ENCODE peak calls at places on chromosome 9, in five cellular contexts. One of them, this sample, is unnamed.

GRCh38 chr9:70081120-70081495 is 37.5 kb downstream of the MAMDC2 start:
- DNase-seq in stomach: no peak
- DNase-seq in ovary: no peak
- DNase-seq in tibial nerve: no peak
- DNase-seq in GM12878: no peak
- DNase-seq in this sample: no peak

GRCh38 chr9:127519301-127520166 is 68.2 kb downstream of the LRSAM1 start:
- DNase-seq in tibial nerve: no peak
- DNase-seq in GM12878: peak; percentile 19
- DNase-seq in ovary: peak; percentile 46
- DNase-seq in stomach: no peak
- DNase-seq in this sample: peak; percentile 68

GRCh38 chr9:136596630-136597031 is 50.8 kb upstream of the NOTCH1 start:
- DNase-seq in ovary: no peak
- DNase-seq in GM12878: no peak
- DNase-seq in tibial nerve: no peak
- DNase-seq in stomach: no peak
- DNase-seq in this sample: peak; percentile 53

GRCh38 chr9:86096382-86096781 is 3.0 kb downstream of the GOLM1 start:
- DNase-seq in tibial nerve: no peak
- DNase-seq in stomach: no peak
- DNase-seq in GM12878: no peak
- DNase-seq in ovary: no peak
- DNase-seq in this sample: no peak

GRCh38 chr9:38229123-38229829 is 160.2 kb upstream of the SHB start:
- DNase-seq in ovary: no peak
- DNase-seq in tibial nerve: no peak
- DNase-seq in stomach: no peak
- DNase-seq in GM12878: no peak
- DNase-seq in this sample: no peak

GRCh38 chr9:89497181-89497963 is 541 bp downstream of the SEMA4D start:
- DNase-seq in GM12878: no peak
- DNase-seq in ovary: peak; percentile 46
- DNase-seq in tibial nerve: no peak
- DNase-seq in stomach: peak; percentile 52
- DNase-seq in this sample: peak; percentile 88

GRCh38 chr9:6414291-6414690 is 1.3 kb downstream of the UHRF2 start:
- DNase-seq in GM12878: no peak
- DNase-seq in ovary: no peak
- DNase-seq in stomach: no peak
- DNase-seq in tibial nerve: no peak
- DNase-seq in this sample: no peak

GRCh38 chr9:124011460-124012301 is at the start of gene LHX2:
- DNase-seq in GM12878: no peak
- DNase-seq in ovary: peak; percentile 53
- DNase-seq in tibial nerve: no peak
- DNase-seq in stomach: peak; percentile 37
- DNase-seq in this sample: peak; percentile 88

GRCh38 chr9:18542837-18543405 is 69.0 kb downstream of the ADAMTSL1 start:
- DNase-seq in ovary: no peak
- DNase-seq in tibial nerve: no peak
- DNase-seq in GM12878: no peak
- DNase-seq in stomach: no peak
- DNase-seq in this sample: no peak

GRCh38 chr9:119771336-119771735 is 402.1 kb upstream of the BRINP1 start:
- DNase-seq in tibial nerve: no peak
- DNase-seq in stomach: no peak
- DNase-seq in GM12878: no peak
- DNase-seq in ovary: no peak
- DNase-seq in this sample: no peak

GRCh38 chr9:101274971-101275670 is 109.7 kb downstream of the BAAT start:
- DNase-seq in stomach: no peak
- DNase-seq in ovary: no peak
- DNase-seq in GM12878: no peak
- DNase-seq in tibial nerve: no peak
- DNase-seq in this sample: no peak

GRCh38 chr9:95499847-95500246 is 16.9 kb downstream of the PTCH1 start:
- DNase-seq in tibial nerve: no peak
- DNase-seq in ovary: no peak
- DNase-seq in GM12878: no peak
- DNase-seq in stomach: peak; percentile 46
- DNase-seq in this sample: no peak

GRCh38 chr9:93577045-93577939 is 908 bp downstream of the PHF2 start:
- DNase-seq in GM12878: no peak
- DNase-seq in tibial nerve: no peak
- DNase-seq in stomach: peak; percentile 31
- DNase-seq in ovary: peak; percentile 64
- DNase-seq in this sample: peak; percentile 46

GRCh38 chr9:90659626-90660364 is 17.2 kb upstream of the DIRAS2 start:
- DNase-seq in tibial nerve: no peak
- DNase-seq in stomach: no peak
- DNase-seq in GM12878: no peak
- DNase-seq in ovary: no peak
- DNase-seq in this sample: no peak

GRCh38 chr9:20197976-20198685 is 409.3 kb upstream of the SLC24A2 start:
- DNase-seq in tibial nerve: no peak
- DNase-seq in ovary: no peak
- DNase-seq in GM12878: no peak
- DNase-seq in stomach: no peak
- DNase-seq in this sample: no peak

GRCh38 chr9:70011366-70011765 is 32.3 kb upstream of the MAMDC2 start:
- DNase-seq in tibial nerve: no peak
- DNase-seq in stomach: no peak
- DNase-seq in GM12878: no peak
- DNase-seq in ovary: no peak
- DNase-seq in this sample: no peak

GRCh38 chr9:4016789-4017188 is 283.1 kb downstream of the GLIS3 start:
- DNase-seq in tibial nerve: no peak
- DNase-seq in GM12878: no peak
- DNase-seq in ovary: no peak
- DNase-seq in stomach: no peak
- DNase-seq in this sample: peak; percentile 43

GRCh38 chr9:9552665-9553064 is 1060.1 kb downstream of the PTPRD start:
- DNase-seq in tibial nerve: no peak
- DNase-seq in GM12878: no peak
- DNase-seq in ovary: no peak
- DNase-seq in stomach: no peak
- DNase-seq in this sample: no peak

GRCh38 chr9:129746092-129746760 is 6.6 kb downstream of the PTGES start:
- DNase-seq in GM12878: no peak
- DNase-seq in stomach: no peak
- DNase-seq in ovary: no peak
- DNase-seq in tibial nerve: no peak
- DNase-seq in this sample: no peak

GRCh38 chr9:95249986-95250385 is 67.5 kb downstream of the FANCC start:
- DNase-seq in tibial nerve: no peak
- DNase-seq in ovary: no peak
- DNase-seq in GM12878: no peak
- DNase-seq in stomach: no peak
- DNase-seq in this sample: no peak

GRCh38 chr9:129306318-129306973 is 128.4 kb upstream of the IER5L start:
- DNase-seq in ovary: no peak
- DNase-seq in stomach: peak; percentile 17
- DNase-seq in tibial nerve: peak; percentile 7
- DNase-seq in GM12878: no peak
- DNase-seq in this sample: peak; percentile 5

GRCh38 chr9:83027153-83027867 is 35.6 kb downstream of the RASEF start:
- DNase-seq in stomach: no peak
- DNase-seq in ovary: no peak
- DNase-seq in tibial nerve: no peak
- DNase-seq in GM12878: no peak
- DNase-seq in this sample: no peak

GRCh38 chr9:137270929-137271695 is 6.4 kb upstream of the TOR4A start:
- DNase-seq in tibial nerve: no peak
- DNase-seq in ovary: no peak
- DNase-seq in GM12878: no peak
- DNase-seq in stomach: no peak
- DNase-seq in this sample: peak; percentile 69

GRCh38 chr9:107239474-107239873 is 43.6 kb upstream of the RAD23B start:
- DNase-seq in GM12878: no peak
- DNase-seq in ovary: no peak
- DNase-seq in stomach: no peak
- DNase-seq in tibial nerve: no peak
- DNase-seq in this sample: no peak

GRCh38 chr9:114958021-114958846 is 27.8 kb upstream of the TNFSF8 start:
- DNase-seq in GM12878: no peak
- DNase-seq in stomach: no peak
- DNase-seq in tibial nerve: no peak
- DNase-seq in ovary: no peak
- DNase-seq in this sample: peak; percentile 76

GRCh38 chr9:77599492-77599891 is 48.6 kb downstream of the GNA14 start:
- DNase-seq in ovary: no peak
- DNase-seq in tibial nerve: no peak
- DNase-seq in GM12878: no peak
- DNase-seq in stomach: no peak
- DNase-seq in this sample: no peak

GRCh38 chr9:34123682-34124081 is 2.8 kb downstream of the DCAF12 start:
- DNase-seq in stomach: peak; percentile 27
- DNase-seq in ovary: no peak
- DNase-seq in tibial nerve: no peak
- DNase-seq in GM12878: peak; percentile 52
- DNase-seq in this sample: no peak

DNA sequence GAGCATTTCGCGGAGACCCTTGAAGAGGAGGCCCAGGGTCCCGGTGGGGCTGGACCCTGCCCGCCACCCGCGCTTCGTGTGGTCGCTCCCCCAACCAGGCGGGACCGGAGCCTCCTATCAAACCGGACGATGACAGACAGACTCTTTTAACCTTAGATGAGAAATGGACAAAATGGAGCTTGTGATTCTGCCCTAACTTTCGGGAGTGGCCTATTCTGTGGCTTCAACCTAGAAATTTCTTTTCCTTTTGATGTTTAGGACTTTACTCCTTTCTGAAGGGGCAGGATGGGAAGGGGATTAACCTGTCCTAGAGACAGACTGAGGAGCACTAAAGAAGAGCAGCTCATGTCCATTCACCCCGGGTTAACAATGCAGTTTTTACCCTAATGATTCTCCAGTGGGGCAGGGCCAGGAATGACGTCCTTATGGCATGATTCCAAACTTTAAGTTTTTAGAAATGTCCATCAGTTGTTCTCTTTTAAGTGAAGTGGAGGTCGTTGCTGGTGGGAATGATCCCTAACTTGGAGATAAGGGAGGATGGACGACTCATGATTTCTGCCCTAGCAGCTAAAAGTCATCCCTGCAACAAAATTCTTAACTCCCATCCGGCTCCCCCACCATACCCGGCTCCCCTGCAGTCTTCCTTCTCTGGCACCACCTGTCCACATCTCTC is 1.0 kb downstream of the NIPSNAP3A start:
- DNase-seq in GM12878: no peak
- DNase-seq in tibial nerve: no peak
- DNase-seq in ovary: no peak
- DNase-seq in stomach: no peak
- DNase-seq in this sample: no peak
- TF ChIP-seq EP300 in GM12878: no peak
- TF ChIP-seq EP300 in tibial nerve: no peak
- TF ChIP-seq EP300 in ovary: no peak
- TF ChIP-seq EP300 in stomach: no peak
- TF ChIP-seq EP300 in this sample: no peak

DNA sequence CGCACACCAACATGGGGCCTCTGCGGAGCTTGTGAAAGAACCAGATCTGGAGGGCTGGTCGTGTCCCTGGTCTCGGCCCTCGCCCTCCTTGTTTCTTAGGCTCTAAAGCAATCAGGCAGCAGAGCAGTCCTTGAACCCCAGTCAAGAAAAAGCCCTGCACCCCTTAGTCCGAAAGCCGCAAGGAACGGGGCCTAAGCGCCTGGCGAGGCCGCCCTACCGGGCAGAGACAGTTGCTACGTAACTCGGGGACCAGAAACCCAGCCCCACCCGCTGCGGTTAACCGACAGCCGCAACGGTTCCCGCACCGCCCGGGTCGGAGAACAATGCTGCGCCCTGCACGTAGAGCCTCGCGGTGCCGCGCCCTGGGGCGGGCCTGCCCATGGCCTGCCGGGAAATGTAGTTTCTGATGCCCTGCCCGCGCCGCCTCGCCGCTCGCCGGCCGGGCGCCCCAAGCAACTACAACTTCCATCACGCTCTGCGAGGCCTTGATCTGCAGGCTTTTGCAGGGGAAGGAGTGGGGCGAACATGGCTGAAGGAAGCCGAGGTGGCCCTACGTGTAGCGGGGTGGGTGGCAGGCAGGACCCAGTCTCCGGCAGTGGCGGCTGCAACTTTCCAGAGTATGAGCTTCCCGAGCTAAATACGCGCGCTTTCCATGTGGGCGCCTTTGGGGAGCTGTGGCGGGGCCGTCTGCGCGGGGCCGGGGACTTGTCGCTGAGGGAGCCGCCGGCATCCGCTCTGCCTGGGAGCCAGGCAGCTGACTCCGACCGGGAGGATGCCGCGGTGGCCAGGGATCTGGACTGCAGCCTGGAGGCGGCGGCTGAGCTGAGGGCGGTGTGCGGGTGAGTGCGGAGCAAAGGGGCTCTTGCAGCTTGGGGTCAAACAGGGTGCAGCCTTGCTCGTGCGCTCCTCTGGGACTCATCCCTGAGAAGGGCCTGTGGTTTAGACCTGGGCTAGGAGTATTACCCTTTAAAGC is at the start of gene SNAPC3:
- DNase-seq in stomach: peak; percentile 94
- DNase-seq in ovary: peak; percentile 94
- DNase-seq in tibial nerve: peak; percentile 82
- DNase-seq in GM12878: peak; percentile 81
- DNase-seq in this sample: peak; percentile 98
- TF ChIP-seq EP300 in stomach: no peak
- TF ChIP-seq EP300 in ovary: peak; percentile 74
- TF ChIP-seq EP300 in tibial nerve: peak; percentile 69
- TF ChIP-seq EP300 in GM12878: peak; percentile 59
- TF ChIP-seq EP300 in this sample: peak; percentile 76

GRCh38 chr9:115964710-115965347 is 188.8 kb upstream of the PAPPA start:
- DNase-seq in tibial nerve: no peak
- DNase-seq in ovary: no peak
- DNase-seq in GM12878: no peak
- DNase-seq in stomach: no peak
- DNase-seq in this sample: no peak
- TF ChIP-seq EP300 in tibial nerve: no peak
- TF ChIP-seq EP300 in ovary: no peak
- TF ChIP-seq EP300 in GM12878: no peak
- TF ChIP-seq EP300 in stomach: no peak
- TF ChIP-seq EP300 in this sample: no peak

DNA sequence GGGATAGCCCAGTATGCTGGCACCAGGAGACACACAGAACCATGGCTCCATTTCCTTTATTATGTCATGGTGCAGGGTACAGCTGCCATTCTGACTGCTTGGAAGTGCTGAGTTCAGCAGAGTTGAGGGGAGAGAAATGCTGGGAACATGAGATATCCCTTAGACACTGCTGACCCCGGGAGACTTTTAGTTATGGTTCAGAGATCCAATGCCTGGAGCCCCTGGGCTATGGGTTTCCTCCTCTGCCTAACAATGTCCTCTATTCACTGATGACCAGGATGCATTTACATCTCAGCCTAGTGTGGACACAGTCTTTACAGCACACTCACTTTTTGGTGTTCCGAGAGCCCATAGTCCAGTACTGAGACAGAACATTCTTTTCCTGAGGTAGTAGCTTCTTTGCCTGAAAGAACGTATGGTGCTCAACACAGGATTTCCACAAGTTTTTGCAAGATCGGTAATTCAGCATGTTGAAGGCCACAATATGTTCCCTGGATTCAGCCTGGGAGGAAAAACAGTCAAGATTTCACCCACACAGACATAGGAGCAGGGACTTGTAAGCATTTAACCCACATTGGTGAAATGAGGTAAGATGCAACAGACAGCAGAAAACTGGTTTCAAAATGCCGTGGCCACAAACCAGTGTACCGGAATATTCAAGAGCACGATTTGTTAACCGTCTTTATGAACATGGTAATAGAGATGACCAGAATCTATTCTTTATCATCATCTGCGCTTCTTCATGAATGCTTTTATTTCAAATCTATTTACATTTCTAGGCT is 71.3 kb downstream of the PTPN3 start:
- DNase-seq in stomach: no peak
- DNase-seq in GM12878: no peak
- DNase-seq in tibial nerve: no peak
- DNase-seq in ovary: no peak
- DNase-seq in this sample: no peak
- TF ChIP-seq EP300 in stomach: no peak
- TF ChIP-seq EP300 in GM12878: no peak
- TF ChIP-seq EP300 in tibial nerve: no peak
- TF ChIP-seq EP300 in ovary: no peak
- TF ChIP-seq EP300 in this sample: no peak

This sample was measured in upper lobe of left lung.